ENCODE peak calls at places on chromosomes 12 and 14, in eight cellular contexts. K is CD8-positive, alpha-beta T cell; O is ovary; A is fibroblast of lung; V is adrenal gland; X is left ventricle myocardium inferior; C is stomach; Z is esophagus squamous epithelium. S is an unnamed sample. For H3K4me1 and H3K36me3, the result is how much of the 10 kb centered on the place peaks cover.

GRCh38 chr14:56100556-56100955 is 17.7 kb upstream of the PELI2 start:
- DNase-seq in K (no peak), O (no peak), A (no peak), V (no peak), X (no peak), C (no peak), Z (no peak), S (no peak)

GRCh38 chr14:36424478-36425102 is 95.4 kb downstream of the NKX2-1 start:
- DNase-seq in K (no peak), O (no peak), A (no peak), V (no peak), X (no peak), C (no peak), Z (no peak), S (no peak)

GRCh38 chr12:81598205-81598604 is 160.9 kb downstream of the PPFIA2 start:
- DNase-seq in K (no peak), O (no peak), A (no peak), V (no peak), X (no peak), C (no peak), Z (no peak), S (no peak)

GRCh38 chr14:30191639-30192279 is 264.1 kb upstream of the PRKD1 start:
- DNase-seq in K (no peak), O (no peak), A (peak), V (no peak), X (no peak), C (no peak), Z (no peak), S (no peak)

GRCh38 chr12:51813931-51814310 is 34.6 kb downstream of the FIGNL2 start:
- DNase-seq in K (no peak), O (no peak), A (no peak), V (no peak), X (no peak), C (no peak), Z (no peak), S (no peak)

GRCh38 chr14:72692678-72693077 is 201.2 kb downstream of the DPF3 start:
- DNase-seq in K (no peak), O (no peak), A (no peak), V (no peak), X (no peak), C (no peak), Z (no peak), S (no peak)

GRCh38 chr12:127162307-127162706 is 1104.7 kb upstream of the TMEM132C start:
- DNase-seq in K (no peak), O (no peak), A (no peak), V (no peak), X (no peak), C (no peak), Z (no peak), S (no peak)

GRCh38 chr14:31207746-31208545 is at the start of gene HECTD1:
- DNase-seq in K (peak), O (peak), A (peak), V (peak), X (peak), C (peak), Z (peak), S (no peak)

GRCh38 chr14:69713127-69713800 is 53.7 kb upstream of the SRSF5 start:
- DNase-seq in K (no peak), O (no peak), A (no peak), V (no peak), X (no peak), C (peak), Z (no peak), S (no peak)

GRCh38 chr12:108367436-108367835 is 28.3 kb upstream of the CMKLR1 start:
- DNase-seq in K (no peak), O (no peak), A (no peak), V (no peak), X (no peak), C (no peak), Z (no peak), S (no peak)

GRCh38 chr14:56887211-56887610 is 76.9 kb upstream of the OTX2 start:
- DNase-seq in K (no peak), O (no peak), A (no peak), V (no peak), X (no peak), C (no peak), Z (no peak), S (no peak)

GRCh38 chr12:104697186-104697585 is 240.4 kb downstream of the CHST11 start:
- DNase-seq in K (no peak), O (no peak), A (no peak), V (no peak), X (no peak), C (no peak), Z (no peak), S (no peak)
- H3K4me1 ChIP-seq in K (under half), O (under half), A (under half), V (under half), X (under half), C (under half), Z (under half), S (under half)

GRCh38 chr12:39145175-39145999 is 240.0 kb upstream of the CPNE8 start:
- DNase-seq in K (no peak), O (peak), A (no peak), V (peak), X (peak), C (peak), Z (no peak), S (peak)
- TF ChIP-seq CTCF in K (no peak), O (no peak), A (no peak), V (peak), X (peak), C (peak), Z (peak), S (peak)

GRCh38 chr12:91940322-91940721 is 205.3 kb downstream of the BTG1 start:
- DNase-seq in K (no peak), O (no peak), A (no peak), V (no peak), X (no peak), C (no peak), Z (no peak), S (no peak)

GRCh38 chr12:91940826-91941225 is 204.8 kb downstream of the BTG1 start:
- DNase-seq in K (no peak), O (no peak), A (no peak), V (no peak), X (no peak), C (no peak), Z (no peak), S (no peak)

GRCh38 chr12:91931110-91931509 is 214.5 kb downstream of the BTG1 start:
- DNase-seq in K (no peak), O (no peak), A (peak), V (no peak), X (no peak), C (peak), Z (no peak), S (peak)

GRCh38 chr12:91937033-91937432 is 208.6 kb downstream of the BTG1 start:
- DNase-seq in K (no peak), O (no peak), A (no peak), V (no peak), X (no peak), C (no peak), Z (no peak), S (no peak)

DNA sequence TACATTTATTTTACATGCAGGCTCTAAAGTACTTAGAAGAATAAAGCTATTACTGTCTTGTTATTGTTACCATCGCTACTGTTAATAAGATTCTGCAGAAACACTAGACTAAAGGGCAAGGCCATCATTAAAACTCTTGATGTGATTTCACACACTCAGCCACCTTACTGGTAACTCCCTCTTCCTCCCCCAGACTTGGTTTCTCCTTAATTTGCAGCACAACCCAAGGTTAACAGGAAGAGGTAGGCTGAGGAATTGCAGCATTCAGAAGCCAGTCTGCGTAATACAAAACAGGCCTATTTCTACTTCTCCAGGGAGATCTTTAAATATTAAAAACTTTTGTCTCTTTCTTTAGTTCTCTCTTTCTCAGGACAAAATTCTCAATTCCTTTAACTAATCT is 210.3 kb downstream of the BTG1 start:
- DNase-seq in K (no peak), O (no peak), A (no peak), V (no peak), X (no peak), C (no peak), Z (no peak), S (no peak)
- H3K36me3 ChIP-seq in K (under half), O (under half), A (under half), V (under half), X (under half), C (under half), Z (under half), S (under half)

GRCh38 chr12:49687941-49688340 is 19.3 kb downstream of the FMNL3 start:
- DNase-seq in K (no peak), O (no peak), A (no peak), V (no peak), X (no peak), C (no peak), Z (no peak), S (no peak)

GRCh38 chr12:49689785-49690184 is 17.4 kb downstream of the FMNL3 start:
- DNase-seq in K (no peak), O (no peak), A (no peak), V (no peak), X (no peak), C (no peak), Z (no peak), S (no peak)

GRCh38 chr12:49693931-49694439 is 13.2 kb downstream of the FMNL3 start:
- DNase-seq in K (no peak), O (no peak), A (peak), V (no peak), X (no peak), C (no peak), Z (no peak), S (no peak)

GRCh38 chr12:49692851-49693250 is 14.4 kb downstream of the FMNL3 start:
- DNase-seq in K (no peak), O (no peak), A (no peak), V (no peak), X (no peak), C (no peak), Z (no peak), S (no peak)

DNA sequence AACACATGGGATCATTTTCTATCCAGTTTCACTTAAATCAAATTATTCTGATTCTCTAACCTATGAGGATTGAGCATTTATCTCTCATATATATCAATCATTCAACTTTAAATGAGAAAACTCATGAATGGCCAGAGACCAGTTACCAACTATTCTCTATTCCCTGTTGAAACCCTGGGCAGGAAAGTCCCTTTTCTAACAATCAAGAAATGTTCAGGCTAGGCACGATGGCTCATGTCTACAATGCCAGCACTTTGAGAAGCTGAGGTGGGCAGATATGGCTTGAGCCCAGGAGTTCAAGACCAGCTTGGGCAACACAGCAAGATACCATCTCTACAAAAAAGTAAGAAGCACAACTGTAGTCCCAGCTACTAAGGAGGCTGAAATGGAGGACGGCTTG is 18.0 kb downstream of the FMNL3 start:
- DNase-seq in K (no peak), O (no peak), A (no peak), V (no peak), X (no peak), C (no peak), Z (no peak), S (no peak)
- H3K4me1 ChIP-seq in K (under half), O (under half), A (under half), V (under half), X (half or more), C (under half), Z (under half), S (under half)

GRCh38 chr14:68659021-68659931 is 133.6 kb downstream of the ZFP36L1 start:
- DNase-seq in K (no peak), O (no peak), A (peak), V (peak), X (no peak), C (no peak), Z (no peak), S (peak)
- TF ChIP-seq CTCF in K (no peak), O (no peak), A (no peak), V (no peak), X (no peak), C (no peak), Z (no peak), S (no peak)

DNA sequence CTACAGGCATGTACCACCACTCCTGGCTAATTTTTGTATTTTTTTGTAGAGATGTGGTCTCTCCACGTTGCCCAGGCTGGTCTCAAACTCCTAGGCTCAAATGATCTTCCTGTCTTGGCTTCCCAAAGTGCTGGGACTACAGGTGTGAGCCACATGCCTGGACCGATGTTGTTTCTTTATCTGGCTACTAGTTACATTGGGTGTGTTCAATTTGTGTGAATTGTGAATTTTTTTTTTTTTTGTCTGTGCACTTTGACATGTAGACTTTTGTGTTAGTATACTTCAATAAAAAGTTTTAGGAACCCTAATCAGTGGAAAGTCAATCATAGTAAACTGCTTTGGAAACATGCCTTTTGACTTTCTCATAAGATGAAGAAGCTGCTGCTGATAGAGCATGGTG is 24.0 kb upstream of the SLC17A8 start:
- DNase-seq in K (no peak), O (no peak), A (no peak), V (no peak), X (no peak), C (no peak), Z (no peak), S (no peak)
- H3K36me3 ChIP-seq in K (under half), O (under half), A (under half), V (under half), X (half or more), C (under half), Z (under half), S (under half)

S was measured in uterus.